ENCODE peak calls at places on chromosomes 5 and 9, in ten cellular contexts. One of them, this sample, is unnamed. For H3K9me3, the result is how much of the 10 kb centered on the place peaks cover.

GRCh38 chr9:61671276-61671973 is 481.6 kb downstream of the SPATA31A7 start:
- DNase-seq in ascending aorta: peak
- DNase-seq in colonic mucosa: no peak
- DNase-seq in endodermal cell: no peak
- DNase-seq in kidney: peak
- DNase-seq in transverse colon: peak
- DNase-seq in body of pancreas: no peak
- DNase-seq in IMR-90: no peak
- DNase-seq in A549: no peak
- DNase-seq in sigmoid colon: peak
- DNase-seq in this sample: no peak

GRCh38 chr5:81579525-81579924 is 171.4 kb downstream of the SSBP2 start:
- DNase-seq in ascending aorta: no peak
- DNase-seq in body of pancreas: no peak
- DNase-seq in IMR-90: peak
- DNase-seq in kidney: no peak
- DNase-seq in colonic mucosa: no peak
- DNase-seq in sigmoid colon: no peak
- DNase-seq in A549: no peak
- DNase-seq in transverse colon: no peak
- DNase-seq in endodermal cell: no peak
- DNase-seq in this sample: no peak

GRCh38 chr5:159667286-159667685 is 249.0 kb upstream of the ADRA1B start:
- DNase-seq in ascending aorta: no peak
- DNase-seq in IMR-90: no peak
- DNase-seq in A549: no peak
- DNase-seq in colonic mucosa: no peak
- DNase-seq in body of pancreas: no peak
- DNase-seq in endodermal cell: no peak
- DNase-seq in kidney: no peak
- DNase-seq in transverse colon: no peak
- DNase-seq in sigmoid colon: no peak
- DNase-seq in this sample: no peak

GRCh38 chr5:51810592-51810991 is 427.3 kb downstream of the ISL1 start:
- DNase-seq in body of pancreas: no peak
- DNase-seq in sigmoid colon: no peak
- DNase-seq in A549: no peak
- DNase-seq in ascending aorta: no peak
- DNase-seq in kidney: no peak
- DNase-seq in endodermal cell: no peak
- DNase-seq in transverse colon: no peak
- DNase-seq in colonic mucosa: no peak
- DNase-seq in IMR-90: no peak
- DNase-seq in this sample: no peak

GRCh38 chr9:123318961-123319421 is 37.0 kb upstream of the CRB2 start:
- DNase-seq in colonic mucosa: no peak
- DNase-seq in ascending aorta: no peak
- DNase-seq in sigmoid colon: peak
- DNase-seq in body of pancreas: no peak
- DNase-seq in endodermal cell: no peak
- DNase-seq in IMR-90: no peak
- DNase-seq in kidney: peak
- DNase-seq in transverse colon: no peak
- DNase-seq in A549: no peak
- DNase-seq in this sample: no peak

GRCh38 chr9:76699966-76700365 is 64.3 kb upstream of the PCA3 start:
- DNase-seq in endodermal cell: no peak
- DNase-seq in transverse colon: no peak
- DNase-seq in ascending aorta: no peak
- DNase-seq in body of pancreas: no peak
- DNase-seq in colonic mucosa: no peak
- DNase-seq in sigmoid colon: no peak
- DNase-seq in IMR-90: peak
- DNase-seq in kidney: no peak
- DNase-seq in A549: no peak
- DNase-seq in this sample: no peak

GRCh38 chr9:30622551-30622950 is 1761.9 kb upstream of the ACO1 start:
- DNase-seq in colonic mucosa: no peak
- DNase-seq in body of pancreas: no peak
- DNase-seq in kidney: no peak
- DNase-seq in sigmoid colon: no peak
- DNase-seq in A549: no peak
- DNase-seq in transverse colon: no peak
- DNase-seq in ascending aorta: no peak
- DNase-seq in endodermal cell: no peak
- DNase-seq in IMR-90: no peak
- DNase-seq in this sample: no peak

GRCh38 chr5:61582887-61583286 is 250.8 kb downstream of the ZSWIM6 start:
- DNase-seq in endodermal cell: no peak
- DNase-seq in body of pancreas: no peak
- DNase-seq in sigmoid colon: no peak
- DNase-seq in colonic mucosa: no peak
- DNase-seq in ascending aorta: no peak
- DNase-seq in kidney: no peak
- DNase-seq in A549: no peak
- DNase-seq in transverse colon: no peak
- DNase-seq in IMR-90: no peak
- DNase-seq in this sample: no peak

GRCh38 chr5:119255571-119256356 is 100.1 kb upstream of the TNFAIP8 start:
- DNase-seq in IMR-90: peak
- DNase-seq in colonic mucosa: peak
- DNase-seq in A549: peak
- DNase-seq in body of pancreas: no peak
- DNase-seq in kidney: no peak
- DNase-seq in sigmoid colon: no peak
- DNase-seq in transverse colon: peak
- DNase-seq in ascending aorta: no peak
- DNase-seq in endodermal cell: peak
- DNase-seq in this sample: no peak

DNA sequence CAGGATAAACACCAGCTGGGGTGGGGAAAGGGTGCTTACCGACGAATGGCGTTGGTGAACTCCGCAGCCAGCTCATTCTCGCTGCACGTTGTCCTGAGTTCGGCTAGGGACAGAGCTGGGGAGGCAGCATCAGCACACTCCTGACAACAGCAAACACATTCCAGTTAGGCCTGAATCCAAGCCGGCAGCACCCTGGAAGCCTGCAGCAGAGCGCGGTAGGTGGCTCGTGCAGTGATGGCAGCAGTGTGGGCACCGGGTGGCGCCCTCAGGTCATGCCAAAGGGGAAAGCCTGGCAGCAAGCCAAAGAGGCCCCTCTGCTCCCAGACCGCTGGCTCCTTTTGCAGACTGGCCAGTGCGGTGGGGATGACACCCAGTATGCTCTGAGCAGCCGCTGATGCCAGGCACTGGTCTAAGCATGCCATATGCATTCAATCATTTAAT is 66.9 kb downstream of the DCP2 start:
- DNase-seq in endodermal cell: peak
- DNase-seq in IMR-90: no peak
- DNase-seq in sigmoid colon: no peak
- DNase-seq in ascending aorta: peak
- DNase-seq in body of pancreas: peak
- DNase-seq in A549: no peak
- DNase-seq in colonic mucosa: no peak
- DNase-seq in transverse colon: no peak
- DNase-seq in kidney: peak
- DNase-seq in this sample: peak
- TF ChIP-seq CTCF in endodermal cell: peak
- TF ChIP-seq CTCF in IMR-90: peak
- TF ChIP-seq CTCF in sigmoid colon: no peak
- TF ChIP-seq CTCF in ascending aorta: no peak
- TF ChIP-seq CTCF in body of pancreas: peak
- TF ChIP-seq CTCF in A549: no peak
- TF ChIP-seq CTCF in colonic mucosa: no peak
- TF ChIP-seq CTCF in transverse colon: no peak
- TF ChIP-seq CTCF in kidney: no peak
- TF ChIP-seq CTCF in this sample: peak

GRCh38 chr5:141121985-141122384 is 367 bp downstream of the PCDHB4 start:
- DNase-seq in kidney: peak
- DNase-seq in IMR-90: no peak
- DNase-seq in sigmoid colon: no peak
- DNase-seq in endodermal cell: no peak
- DNase-seq in ascending aorta: no peak
- DNase-seq in colonic mucosa: no peak
- DNase-seq in A549: no peak
- DNase-seq in transverse colon: no peak
- DNase-seq in body of pancreas: no peak
- DNase-seq in this sample: no peak
- H3K9me3 ChIP-seq in kidney: under half
- H3K9me3 ChIP-seq in IMR-90: under half
- H3K9me3 ChIP-seq in sigmoid colon: under half
- H3K9me3 ChIP-seq in endodermal cell: under half
- H3K9me3 ChIP-seq in ascending aorta: under half
- H3K9me3 ChIP-seq in colonic mucosa: under half
- H3K9me3 ChIP-seq in A549: under half
- H3K9me3 ChIP-seq in transverse colon: under half
- H3K9me3 ChIP-seq in body of pancreas: under half
- H3K9me3 ChIP-seq in this sample: under half

GRCh38 chr5:143182901-143183820 is 220.3 kb downstream of the NR3C1 start:
- DNase-seq in A549: peak
- DNase-seq in transverse colon: peak
- DNase-seq in endodermal cell: no peak
- DNase-seq in kidney: no peak
- DNase-seq in sigmoid colon: no peak
- DNase-seq in colonic mucosa: no peak
- DNase-seq in ascending aorta: no peak
- DNase-seq in body of pancreas: no peak
- DNase-seq in IMR-90: peak
- DNase-seq in this sample: no peak
- TF ChIP-seq CTCF in A549: no peak
- TF ChIP-seq CTCF in transverse colon: no peak
- TF ChIP-seq CTCF in endodermal cell: peak
- TF ChIP-seq CTCF in kidney: no peak
- TF ChIP-seq CTCF in sigmoid colon: no peak
- TF ChIP-seq CTCF in colonic mucosa: no peak
- TF ChIP-seq CTCF in ascending aorta: no peak
- TF ChIP-seq CTCF in body of pancreas: no peak
- TF ChIP-seq CTCF in IMR-90: no peak
- TF ChIP-seq CTCF in this sample: no peak

GRCh38 chr5:106543330-106543729 is 1127.4 kb downstream of the EFNA5 start:
- DNase-seq in IMR-90: no peak
- DNase-seq in A549: no peak
- DNase-seq in kidney: no peak
- DNase-seq in sigmoid colon: no peak
- DNase-seq in ascending aorta: no peak
- DNase-seq in colonic mucosa: no peak
- DNase-seq in body of pancreas: no peak
- DNase-seq in transverse colon: no peak
- DNase-seq in endodermal cell: no peak
- DNase-seq in this sample: no peak

DNA sequence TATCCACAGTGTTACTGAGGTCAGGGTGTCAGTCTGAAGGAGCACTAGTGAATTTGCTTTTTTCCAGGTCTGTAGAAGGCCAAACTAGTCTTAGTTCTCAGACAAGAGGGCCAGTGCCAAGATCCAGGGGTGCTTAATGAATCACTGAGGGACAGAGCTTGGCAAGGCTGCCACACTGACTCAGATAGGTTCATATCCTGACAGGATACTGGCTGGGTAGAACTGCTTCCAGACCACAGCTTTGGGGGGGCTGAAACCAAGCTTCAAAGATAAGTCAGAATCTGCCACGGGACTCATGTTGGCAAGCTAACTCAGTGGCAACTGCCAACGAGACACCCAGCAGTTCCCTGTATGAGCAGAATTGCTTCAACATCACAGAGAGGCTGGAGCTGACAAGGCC is 1125.4 kb downstream of the EFNA5 start:
- DNase-seq in transverse colon: no peak
- DNase-seq in IMR-90: no peak
- DNase-seq in ascending aorta: no peak
- DNase-seq in A549: no peak
- DNase-seq in endodermal cell: no peak
- DNase-seq in sigmoid colon: no peak
- DNase-seq in body of pancreas: no peak
- DNase-seq in colonic mucosa: no peak
- DNase-seq in kidney: no peak
- DNase-seq in this sample: no peak
- H3K9me3 ChIP-seq in transverse colon: under half
- H3K9me3 ChIP-seq in IMR-90: under half
- H3K9me3 ChIP-seq in ascending aorta: under half
- H3K9me3 ChIP-seq in A549: under half
- H3K9me3 ChIP-seq in endodermal cell: under half
- H3K9me3 ChIP-seq in sigmoid colon: under half
- H3K9me3 ChIP-seq in body of pancreas: under half
- H3K9me3 ChIP-seq in colonic mucosa: under half
- H3K9me3 ChIP-seq in kidney: under half
- H3K9me3 ChIP-seq in this sample: under half

DNA sequence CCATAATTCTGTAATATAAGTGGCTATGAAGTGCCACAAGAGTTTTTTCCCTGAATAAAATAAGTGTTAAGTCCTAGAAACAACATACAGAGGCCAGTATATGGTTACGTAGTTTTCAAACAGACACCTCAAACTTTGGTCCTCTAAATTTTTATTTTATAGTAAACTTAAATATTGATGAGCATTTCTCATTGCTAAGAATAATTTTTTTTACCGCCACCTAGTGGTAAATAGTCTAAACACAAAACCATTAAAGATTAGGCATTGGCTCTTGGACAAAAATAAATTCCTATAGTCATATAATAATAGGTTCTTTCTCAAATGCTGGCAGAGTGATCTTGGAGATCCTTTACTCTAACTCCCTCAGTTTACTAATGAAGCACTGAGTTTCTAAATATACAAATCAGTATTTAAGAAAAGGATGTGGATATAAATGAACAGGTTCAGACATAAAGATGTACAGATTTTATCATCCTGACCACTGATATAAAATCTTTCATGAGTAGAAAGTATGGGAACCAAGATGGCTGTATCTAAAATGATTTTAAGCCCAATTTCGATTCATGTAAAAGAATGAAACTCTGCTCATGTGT is 136.2 kb downstream of the FANCC start:
- DNase-seq in A549: no peak
- DNase-seq in endodermal cell: no peak
- DNase-seq in transverse colon: no peak
- DNase-seq in colonic mucosa: no peak
- DNase-seq in IMR-90: peak
- DNase-seq in sigmoid colon: no peak
- DNase-seq in ascending aorta: no peak
- DNase-seq in body of pancreas: no peak
- DNase-seq in kidney: no peak
- DNase-seq in this sample: no peak
- TF ChIP-seq CTCF in A549: peak
- TF ChIP-seq CTCF in endodermal cell: peak
- TF ChIP-seq CTCF in transverse colon: peak
- TF ChIP-seq CTCF in colonic mucosa: peak
- TF ChIP-seq CTCF in IMR-90: peak
- TF ChIP-seq CTCF in sigmoid colon: no peak
- TF ChIP-seq CTCF in ascending aorta: no peak
- TF ChIP-seq CTCF in body of pancreas: peak
- TF ChIP-seq CTCF in kidney: no peak
- TF ChIP-seq CTCF in this sample: peak

DNA sequence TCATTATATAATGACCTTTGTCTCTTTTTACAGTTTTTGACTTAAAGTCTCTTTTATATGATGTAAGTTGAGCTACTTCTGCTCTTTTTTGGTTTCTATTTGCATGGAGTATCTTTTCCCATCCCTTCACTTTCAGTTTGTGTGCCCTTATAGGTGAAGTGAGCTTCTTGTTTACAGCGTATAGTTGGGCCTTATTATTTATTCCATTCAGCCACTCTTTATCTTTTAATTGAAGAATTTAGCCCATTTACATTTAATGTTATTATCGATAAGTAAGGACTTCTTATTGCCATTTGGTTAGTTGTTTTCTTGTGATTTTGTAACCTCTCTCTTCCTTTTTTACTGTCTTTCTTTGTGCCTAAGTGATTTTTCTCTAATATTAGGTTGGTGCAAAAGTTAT is 117.3 kb downstream of the ADAMTSL1 start:
- DNase-seq in sigmoid colon: no peak
- DNase-seq in kidney: no peak
- DNase-seq in A549: no peak
- DNase-seq in IMR-90: no peak
- DNase-seq in body of pancreas: no peak
- DNase-seq in colonic mucosa: no peak
- DNase-seq in endodermal cell: no peak
- DNase-seq in ascending aorta: no peak
- DNase-seq in transverse colon: no peak
- DNase-seq in this sample: no peak
- H3K9me3 ChIP-seq in sigmoid colon: under half
- H3K9me3 ChIP-seq in kidney: under half
- H3K9me3 ChIP-seq in A549: under half
- H3K9me3 ChIP-seq in IMR-90: under half
- H3K9me3 ChIP-seq in body of pancreas: under half
- H3K9me3 ChIP-seq in colonic mucosa: under half
- H3K9me3 ChIP-seq in endodermal cell: under half
- H3K9me3 ChIP-seq in ascending aorta: under half
- H3K9me3 ChIP-seq in transverse colon: under half
- H3K9me3 ChIP-seq in this sample: half or more